ENCODE peak calls at places on chromosomes 5 and 9, in seven cellular contexts. L is upper lobe of right lung, N is SK-N-MC, U is neuronal stem cell, Y is body of pancreas, Q is lower lobe of right lung, R is lung. W is an unnamed sample. For H3K9me3 and H3K36me3, the result is how much of the 10 kb centered on the place peaks cover.

GRCh38 chr5:34586117-34586885 is 69.8 kb upstream of the RAI14 start:
- DNase-seq in L (no peak), N (no peak), U (no peak), Y (no peak), Q (no peak), R (no peak), W (no peak)

GRCh38 chr5:15191012-15191411 is 309.0 kb upstream of the FBXL7 start:
- DNase-seq in L (no peak), N (no peak), U (no peak), Y (no peak), Q (no peak), R (no peak), W (no peak)

GRCh38 chr5:173753307-173754168 is 134.6 kb upstream of the CPEB4 start:
- DNase-seq in L (peak), N (no peak), U (peak), Y (no peak), Q (peak), R (no peak), W (no peak)

GRCh38 chr9:89414670-89415069 is 83.2 kb downstream of the SEMA4D start:
- DNase-seq in L (no peak), N (no peak), U (no peak), Y (no peak), Q (no peak), R (no peak), W (no peak)

GRCh38 chr9:91654527-91654926 is 230.9 kb upstream of the NFIL3 start:
- DNase-seq in L (no peak), N (no peak), U (no peak), Y (no peak), Q (no peak), R (no peak), W (no peak)

GRCh38 chr5:52665544-52665943 is 122.2 kb upstream of the ITGA1 start:
- DNase-seq in L (no peak), N (no peak), U (no peak), Y (peak), Q (no peak), R (no peak), W (no peak)

GRCh38 chr5:154758501-154758900 is 3.3 kb downstream of the LARP1 start:
- DNase-seq in L (no peak), N (no peak), U (no peak), Y (no peak), Q (no peak), R (no peak), W (no peak)

GRCh38 chr9:107491081-107492053 is 1.8 kb upstream of the KLF4 start:
- DNase-seq in L (no peak), N (no peak), U (no peak), Y (peak), Q (peak), R (no peak), W (no peak)

GRCh38 chr5:27208051-27208450 is 169.7 kb upstream of the CDH9 start:
- DNase-seq in L (no peak), N (no peak), U (no peak), Y (no peak), Q (no peak), R (no peak), W (no peak)

GRCh38 chr9:122446819-122447484 is 30.8 kb downstream of the OR1J1 start:
- DNase-seq in L (no peak), N (no peak), U (no peak), Y (no peak), Q (no peak), R (no peak), W (no peak)

GRCh38 chr9:111350556-111350955 is 20.5 kb upstream of the OR2K2 start:
- DNase-seq in L (no peak), N (no peak), U (no peak), Y (no peak), Q (no peak), R (no peak), W (no peak)

GRCh38 chr5:175684931-175685330 is 27.1 kb downstream of the HRH2 start:
- DNase-seq in L (peak), N (no peak), U (no peak), Y (no peak), Q (no peak), R (no peak), W (no peak)

GRCh38 chr5:156328766-156329165 is 1.8 kb downstream of the SGCD start:
- DNase-seq in L (no peak), N (no peak), U (no peak), Y (no peak), Q (no peak), R (no peak), W (no peak)

GRCh38 chr5:86968311-86968753 is 299.4 kb upstream of the RASA1 start:
- DNase-seq in L (no peak), N (peak), U (peak), Y (peak), Q (no peak), R (no peak), W (no peak)

GRCh38 chr9:89518466-89519392 is 20.8 kb upstream of the SEMA4D start:
- DNase-seq in L (no peak), N (no peak), U (no peak), Y (no peak), Q (no peak), R (no peak), W (no peak)

GRCh38 chr5:77418162-77418561 is 74.0 kb downstream of the WDR41 start:
- DNase-seq in L (no peak), N (no peak), U (no peak), Y (no peak), Q (no peak), R (no peak), W (no peak)

GRCh38 chr5:94968507-94969095 is 316.3 kb downstream of the MCTP1 start:
- DNase-seq in L (no peak), N (no peak), U (peak), Y (peak), Q (no peak), R (no peak), W (peak)

GRCh38 chr9:86075132-86075807 is 24.1 kb downstream of the GOLM1 start:
- DNase-seq in L (no peak), N (no peak), U (no peak), Y (no peak), Q (no peak), R (no peak), W (no peak)

GRCh38 chr9:110977259-110977709 is 61.0 kb downstream of the LPAR1 start:
- DNase-seq in L (no peak), N (peak), U (no peak), Y (peak), Q (no peak), R (no peak), W (no peak)

GRCh38 chr9:116234091-116234490 is 80.5 kb downstream of the PAPPA start:
- DNase-seq in L (no peak), N (no peak), U (no peak), Y (peak), Q (no peak), R (no peak), W (no peak)

GRCh38 chr9:93864029-93864428 is 91.1 kb downstream of the BARX1 start:
- DNase-seq in L (no peak), N (no peak), U (no peak), Y (no peak), Q (no peak), R (no peak), W (no peak)

GRCh38 chr9:110932883-110933282 is 105.4 kb downstream of the LPAR1 start:
- DNase-seq in L (no peak), N (peak), U (no peak), Y (no peak), Q (no peak), R (no peak), W (no peak)

GRCh38 chr9:5425006-5425628 is 12.6 kb downstream of the PLGRKT start:
- DNase-seq in L (no peak), N (peak), U (no peak), Y (no peak), Q (no peak), R (no peak), W (peak)

GRCh38 chr5:135343417-135343816 is 55.6 kb downstream of the MACROH2A1 start:
- DNase-seq in L (no peak), N (no peak), U (no peak), Y (no peak), Q (no peak), R (no peak), W (no peak)

GRCh38 chr9:87256973-87257372 is 240.7 kb upstream of the DAPK1 start:
- DNase-seq in L (no peak), N (no peak), U (no peak), Y (no peak), Q (no peak), R (no peak), W (no peak)

GRCh38 chr9:89883401-89884341 is 278.9 kb downstream of the GADD45G start:
- DNase-seq in L (peak), N (no peak), U (no peak), Y (no peak), Q (no peak), R (no peak), W (no peak)

GRCh38 chr9:129627556-129628492 is 1.9 kb downstream of the NTMT1 start:
- DNase-seq in L (no peak), N (no peak), U (no peak), Y (no peak), Q (no peak), R (no peak), W (no peak)

GRCh38 chr9:129626944-129627297 is 958 bp downstream of the NTMT1 start:
- DNase-seq in L (no peak), N (no peak), U (no peak), Y (no peak), Q (no peak), R (no peak), W (peak)

GRCh38 chr9:129629251-129629650 is 3.3 kb downstream of the NTMT1 start:
- DNase-seq in L (no peak), N (no peak), U (no peak), Y (no peak), Q (no peak), R (no peak), W (no peak)

GRCh38 chr9:129626079-129626943 is at the start of gene NTMT1:
- DNase-seq in L (peak), N (no peak), U (peak), Y (peak), Q (peak), R (peak), W (peak)

DNA sequence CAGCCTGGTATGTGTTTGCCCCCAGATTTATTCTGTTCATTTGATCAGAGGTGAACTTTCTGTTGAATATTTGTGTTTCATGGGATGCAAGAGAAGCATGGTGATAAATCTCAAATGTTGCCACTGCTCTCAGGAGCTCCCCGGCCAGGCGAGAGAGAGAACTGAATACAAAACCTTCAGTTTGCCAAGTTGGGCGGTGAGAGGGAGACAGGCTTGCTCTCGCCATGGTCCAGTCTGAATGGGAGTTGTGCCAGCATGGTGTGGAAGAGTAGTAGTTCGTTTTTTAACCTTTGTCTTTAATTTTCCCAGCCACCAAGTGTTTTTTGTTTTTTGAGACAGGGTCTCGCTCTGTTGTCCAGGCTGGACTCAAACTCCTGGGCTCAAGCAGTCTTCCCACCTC is 2.7 kb downstream of the NTMT1 start:
- DNase-seq in L (no peak), N (no peak), U (no peak), Y (no peak), Q (no peak), R (no peak), W (no peak)
- H3K4me3 ChIP-seq in L (no peak), N (no peak), U (no peak), Y (no peak), Q (no peak), R (no peak), W (no peak)

DNA sequence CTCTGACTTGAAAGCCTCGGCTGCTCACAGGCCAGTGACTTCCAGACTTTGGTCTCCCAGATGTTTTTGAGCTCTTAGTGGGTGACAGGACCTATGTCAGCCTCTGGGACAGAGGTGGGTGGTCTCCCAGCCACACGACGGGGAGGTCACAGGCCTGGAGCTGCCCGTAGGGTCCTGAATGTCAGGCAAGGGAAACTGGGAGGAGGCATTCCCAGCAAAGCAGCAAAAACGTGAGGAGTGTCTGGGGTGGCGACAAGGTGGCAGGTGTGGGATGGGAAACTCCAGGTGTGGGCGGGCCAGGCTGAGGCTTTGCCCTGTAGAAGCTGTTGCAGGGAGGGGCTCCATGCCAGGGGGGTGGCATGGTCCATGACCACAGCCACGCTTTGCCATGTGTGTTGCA is 110.5 kb downstream of the CACNA1B start:
- DNase-seq in L (no peak), N (no peak), U (no peak), Y (no peak), Q (no peak), R (no peak), W (no peak)
- H3K9me3 ChIP-seq in L (under half), N (under half), U (under half), Y (under half), Q (under half), R (under half), W (under half)

GRCh38 chr5:96771395-96771794 is 36.4 kb downstream of the ERAP1 start:
- DNase-seq in L (no peak), N (no peak), U (no peak), Y (no peak), Q (no peak), R (no peak), W (no peak)

GRCh38 chr5:96768708-96769251 is 39.0 kb downstream of the ERAP1 start:
- DNase-seq in L (no peak), N (no peak), U (no peak), Y (no peak), Q (no peak), R (no peak), W (no peak)

GRCh38 chr5:96775689-96776088 is 32.1 kb downstream of the ERAP1 start:
- DNase-seq in L (no peak), N (no peak), U (no peak), Y (no peak), Q (no peak), R (no peak), W (no peak)

GRCh38 chr5:96775050-96775449 is 32.7 kb downstream of the ERAP1 start:
- DNase-seq in L (no peak), N (no peak), U (no peak), Y (no peak), Q (no peak), R (no peak), W (no peak)

GRCh38 chr5:96772542-96772941 is 35.2 kb downstream of the ERAP1 start:
- DNase-seq in L (no peak), N (no peak), U (no peak), Y (no peak), Q (no peak), R (no peak), W (no peak)
- H3K36me3 ChIP-seq in L (half or more), N (under half), U (under half), Y (under half), Q (half or more), R (half or more), W (under half)

GRCh38 chr9:136714876-136715239 is 2.5 kb downstream of the DIPK1B start:
- DNase-seq in L (no peak), N (no peak), U (no peak), Y (no peak), Q (no peak), R (no peak), W (no peak)

GRCh38 chr9:136713555-136713949 is 1.2 kb downstream of the DIPK1B start:
- DNase-seq in L (no peak), N (no peak), U (no peak), Y (no peak), Q (no peak), R (no peak), W (no peak)

GRCh38 chr9:136711751-136712689 is at the start of gene DIPK1B:
- DNase-seq in L (no peak), N (no peak), U (peak), Y (no peak), Q (no peak), R (no peak), W (peak)

GRCh38 chr9:136712690-136713554 is 550 bp downstream of the DIPK1B start:
- DNase-seq in L (no peak), N (no peak), U (no peak), Y (no peak), Q (no peak), R (no peak), W (no peak)

GRCh38 chr9:136714096-136714875 is 1.9 kb downstream of the DIPK1B start:
- DNase-seq in L (peak), N (no peak), U (no peak), Y (no peak), Q (no peak), R (no peak), W (no peak)
- H3K4me3 ChIP-seq in L (no peak), N (peak), U (peak), Y (no peak), Q (peak), R (no peak), W (peak)

DNA sequence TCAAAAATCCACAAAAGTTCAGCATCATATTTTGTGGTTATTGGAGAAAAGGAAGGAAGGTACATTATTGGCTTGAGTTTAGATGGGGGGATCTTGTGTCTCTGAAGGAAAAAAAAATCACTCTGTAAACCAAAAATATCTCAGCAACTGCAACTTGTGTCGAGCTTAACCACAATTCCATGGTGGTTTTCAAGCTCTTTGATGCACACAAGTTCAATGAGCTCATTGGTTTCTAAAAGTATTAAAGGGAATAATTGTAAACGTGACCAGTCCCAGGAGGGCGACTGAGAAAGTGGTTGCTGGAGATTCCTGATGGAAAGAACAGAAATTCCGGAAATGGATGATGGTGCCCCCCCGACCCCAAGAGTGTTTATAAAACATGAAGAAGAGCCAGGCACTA is 173.8 kb downstream of the PSAT1 start:
- DNase-seq in L (no peak), N (no peak), U (no peak), Y (no peak), Q (no peak), R (no peak), W (no peak)
- H3K9me3 ChIP-seq in L (under half), N (under half), U (under half), Y (under half), Q (under half), R (under half), W (under half)

W was measured in HAP-1.